ENCODE peak calls at places on chromosome 2, in nine cellular contexts. W is DMS153; Z is NCI-H1105 treated with DMSO at 0.1 percent for 48 hours; V is activated T-cell treated with anti-CD3 and anti-CD28 coated beads, Interleukin-2, amount 50 U/mL, for 1 hour; B is substantia nigra; C is cardiac muscle cell; N is fibroblast of lung; T is RWPE1; D is stomach. H is an unnamed sample.

GRCh38 chr2:170217778-170218251 is 39.9 kb downstream of the MYO3B start:
- DNase-seq in W (no peak), Z (no peak), V (no peak), B (no peak), C (no peak), N (peak; percentile 17), T (no peak), D (no peak), H (no peak)

GRCh38 chr2:84897773-84898172 is 7.7 kb upstream of the TMSB10 start:
- DNase-seq in W (no peak), Z (no peak), V (no peak), B (no peak), C (no peak), N (no peak), T (no peak), D (no peak), H (no peak)

GRCh38 chr2:49664827-49665226 is 510.5 kb upstream of the FSHR start:
- DNase-seq in W (no peak), Z (no peak), V (no peak), B (no peak), C (no peak), N (no peak), T (no peak), D (no peak), H (no peak)

GRCh38 chr2:85429924-85430289 is 11.4 kb downstream of the SH2D6 start:
- DNase-seq in W (no peak), Z (no peak), V (no peak), B (no peak), C (no peak), N (no peak), T (no peak), D (no peak), H (no peak)

GRCh38 chr2:70087703-70088507 is 628 bp downstream of the PCBP1 start:
- DNase-seq in W (peak; percentile 39), Z (no peak), V (peak; percentile 57), B (peak; percentile 41), C (peak; percentile 69), N (peak; percentile 55), T (no peak), D (peak; percentile 61), H (no peak)

GRCh38 chr2:143177081-143177786 is 48.0 kb downstream of the ARHGAP15 start:
- DNase-seq in W (no peak), Z (no peak), V (no peak), B (no peak), C (no peak), N (no peak), T (no peak), D (no peak), H (peak; percentile 47)

GRCh38 chr2:100821913-100822260 is 1.9 kb downstream of the NPAS2 start:
- DNase-seq in W (no peak), Z (no peak), V (no peak), B (no peak), C (no peak), N (no peak), T (no peak), D (no peak), H (no peak)

GRCh38 chr2:162731917-162732804 is 106.4 kb downstream of the KCNH7 start:
- DNase-seq in W (peak; percentile 61), Z (no peak), V (no peak), B (no peak), C (no peak), N (no peak), T (no peak), D (no peak), H (peak; percentile 34)

GRCh38 chr2:177680866-177681358 is 288.3 kb downstream of the AGPS start:
- DNase-seq in W (no peak), Z (no peak), V (no peak), B (no peak), C (no peak), N (no peak), T (no peak), D (no peak), H (no peak)

GRCh38 chr2:70280242-70280798 is 13.2 kb downstream of the SNRPG start:
- DNase-seq in W (no peak), Z (no peak), V (no peak), B (no peak), C (no peak), N (no peak), T (no peak), D (no peak), H (peak; percentile 39)

GRCh38 chr2:23622466-23622865 is 237.5 kb downstream of the KLHL29 start:
- DNase-seq in W (no peak), Z (no peak), V (no peak), B (no peak), C (no peak), N (no peak), T (no peak), D (no peak), H (no peak)

GRCh38 chr2:59961733-59962132 is 591.7 kb downstream of the BCL11A start:
- DNase-seq in W (no peak), Z (no peak), V (no peak), B (no peak), C (no peak), N (no peak), T (no peak), D (no peak), H (no peak)

GRCh38 chr2:176872406-176872805 is 340.2 kb upstream of the HNRNPA3 start:
- DNase-seq in W (no peak), Z (no peak), V (no peak), B (no peak), C (no peak), N (no peak), T (no peak), D (no peak), H (no peak)

GRCh38 chr2:13056259-13056843 is 339.6 kb downstream of the TRIB2 start:
- DNase-seq in W (no peak), Z (peak; percentile 33), V (no peak), B (no peak), C (peak; percentile 31), N (peak; percentile 2), T (peak; percentile 6), D (no peak), H (no peak)

GRCh38 chr2:204325468-204325867 is 219.8 kb upstream of the PARD3B start:
- DNase-seq in W (peak; percentile 72), Z (peak; percentile 85), V (peak; percentile 32), B (peak; percentile 37), C (peak; percentile 87), N (peak; percentile 67), T (peak; percentile 44), D (peak; percentile 64), H (peak; percentile 57)

GRCh38 chr2:34547340-34547739 is 948.2 kb upstream of the FAM98A start:
- DNase-seq in W (no peak), Z (no peak), V (no peak), B (no peak), C (no peak), N (no peak), T (no peak), D (no peak), H (no peak)

GRCh38 chr2:158723311-158723838 is 71.7 kb upstream of the DAPL1 start:
- DNase-seq in W (no peak), Z (no peak), V (no peak), B (peak; percentile 94), C (no peak), N (no peak), T (no peak), D (no peak), H (peak; percentile 88)

GRCh38 chr2:216478151-216478550 is 20.5 kb upstream of the RPL37A start:
- DNase-seq in W (no peak), Z (no peak), V (no peak), B (no peak), C (no peak), N (peak; percentile 95), T (peak; percentile 86), D (no peak), H (no peak)

GRCh38 chr2:66495788-66496640 is 61.1 kb downstream of the MEIS1 start:
- DNase-seq in W (no peak), Z (peak; percentile 5), V (no peak), B (no peak), C (no peak), N (peak; percentile 88), T (peak; percentile 95), D (peak; percentile 70), H (no peak)

GRCh38 chr2:37324536-37324785 is 172 bp downstream of the PRKD3 start:
- DNase-seq in W (no peak), Z (no peak), V (no peak), B (no peak), C (peak; percentile 92), N (peak; percentile 68), T (no peak), D (no peak), H (no peak)

GRCh38 chr2:60316381-60317028 is 236.9 kb downstream of the BCL11A start:
- DNase-seq in W (no peak), Z (no peak), V (no peak), B (no peak), C (no peak), N (no peak), T (no peak), D (no peak), H (no peak)

GRCh38 chr2:217555075-217555876 is 447.5 kb downstream of the TNS1 start:
- DNase-seq in W (no peak), Z (no peak), V (no peak), B (no peak), C (no peak), N (peak; percentile 8), T (no peak), D (no peak), H (no peak)

GRCh38 chr2:171523339-171523931 is 1.2 kb downstream of the CYBRD1 start:
- DNase-seq in W (no peak), Z (peak; percentile 22), V (no peak), B (peak; percentile 73), C (peak; percentile 69), N (peak; percentile 83), T (peak; percentile 46), D (peak; percentile 63), H (no peak)

H was measured in DMS79.